ENCODE peak calls at places on chromosomes 12 and 14, in seven cellular contexts. G is AG04449, V is heart left ventricle, Y is ascending aorta, Q is kidney epithelial cell, X is epithelial cell of esophagus, N is transverse colon. R is an unnamed sample.

GRCh38 chr14:77026166-77026929 is 2.2 kb downstream of the IRF2BPL start:
- DNase-seq in G (no peak), V (peak), Y (no peak), Q (no peak), X (peak), N (no peak), R (no peak)

GRCh38 chr12:46400406-46400805 is 27.8 kb upstream of the SLC38A2 start:
- DNase-seq in G (no peak), V (no peak), Y (no peak), Q (no peak), X (peak), N (no peak), R (no peak)

GRCh38 chr12:120350576-120351350 is 18.2 kb downstream of the MSI1 start:
- DNase-seq in G (no peak), V (no peak), Y (no peak), Q (no peak), X (no peak), N (no peak), R (no peak)

GRCh38 chr12:48997719-48998496 is 1.3 kb downstream of the DDN start:
- DNase-seq in G (no peak), V (no peak), Y (no peak), Q (no peak), X (no peak), N (peak), R (no peak)

GRCh38 chr14:46818147-46818546 is 166.6 kb upstream of the RPL10L start:
- DNase-seq in G (no peak), V (no peak), Y (no peak), Q (no peak), X (no peak), N (no peak), R (no peak)

GRCh38 chr12:9365296-9365695 is 157.1 kb upstream of the PZP start:
- DNase-seq in G (no peak), V (no peak), Y (no peak), Q (peak), X (no peak), N (no peak), R (no peak)

GRCh38 chr12:29710104-29710503 is 73.6 kb downstream of the TMTC1 start:
- DNase-seq in G (no peak), V (peak), Y (no peak), Q (no peak), X (peak), N (no peak), R (no peak)

GRCh38 chr14:102255401-102256190 is 49.4 kb downstream of the MOK start:
- DNase-seq in G (no peak), V (no peak), Y (no peak), Q (no peak), X (peak), N (no peak), R (no peak)

GRCh38 chr12:121794532-121795028 is 1.1 kb upstream of the RHOF start:
- DNase-seq in G (no peak), V (peak), Y (no peak), Q (no peak), X (no peak), N (peak), R (no peak)

GRCh38 chr14:72788972-72789728 is 104.8 kb downstream of the DPF3 start:
- DNase-seq in G (no peak), V (no peak), Y (no peak), Q (no peak), X (no peak), N (no peak), R (no peak)

GRCh38 chr12:117968084-117968789 is 553 bp downstream of the KSR2 start:
- DNase-seq in G (no peak), V (no peak), Y (no peak), Q (no peak), X (no peak), N (no peak), R (no peak)

GRCh38 chr12:96617178-96617577 is 127.8 kb downstream of the CFAP54 start:
- DNase-seq in G (no peak), V (no peak), Y (no peak), Q (no peak), X (no peak), N (no peak), R (no peak)

GRCh38 chr12:85457026-85457425 is 177.0 kb downstream of the ALX1 start:
- DNase-seq in G (no peak), V (no peak), Y (no peak), Q (no peak), X (peak), N (no peak), R (no peak)

GRCh38 chr14:103818870-103819269 is 28.5 kb downstream of the PPP1R13B start:
- DNase-seq in G (no peak), V (no peak), Y (no peak), Q (no peak), X (no peak), N (no peak), R (no peak)

GRCh38 chr12:24848941-24849477 is 99.9 kb downstream of the BCAT1 start:
- DNase-seq in G (no peak), V (no peak), Y (no peak), Q (no peak), X (peak), N (no peak), R (no peak)

GRCh38 chr14:71169028-71169427 is 261.8 kb downstream of the PCNX1 start:
- DNase-seq in G (no peak), V (no peak), Y (no peak), Q (no peak), X (no peak), N (no peak), R (no peak)

GRCh38 chr14:71628433-71628832 is 303.8 kb upstream of the RGS6 start:
- DNase-seq in G (no peak), V (no peak), Y (no peak), Q (no peak), X (no peak), N (no peak), R (no peak)

GRCh38 chr14:105168496-105168978 is at the start of gene JAG2:
- DNase-seq in G (no peak), V (peak), Y (no peak), Q (no peak), X (peak), N (peak), R (no peak)

GRCh38 chr14:90828642-90829487 is 12.6 kb upstream of the TTC7B start:
- DNase-seq in G (no peak), V (no peak), Y (no peak), Q (no peak), X (no peak), N (peak), R (no peak)

GRCh38 chr12:56565510-56566101 is 44.0 kb downstream of the RBMS2 start:
- DNase-seq in G (peak), V (peak), Y (peak), Q (peak), X (peak), N (peak), R (peak)

GRCh38 chr12:65536876-65537661 is 258.6 kb downstream of the MSRB3 start:
- DNase-seq in G (peak), V (peak), Y (peak), Q (peak), X (peak), N (peak), R (peak)

GRCh38 chr12:106245767-106246166 is 2.1 kb downstream of the CKAP4 start:
- DNase-seq in G (no peak), V (peak), Y (no peak), Q (no peak), X (peak), N (peak), R (no peak)

GRCh38 chr12:46268349-46268616 is 560 bp downstream of the SLC38A1 start:
- DNase-seq in G (no peak), V (no peak), Y (no peak), Q (no peak), X (peak), N (no peak), R (no peak)

GRCh38 chr14:68473794-68474193 is 319.1 kb downstream of the ZFP36L1 start:
- DNase-seq in G (no peak), V (no peak), Y (no peak), Q (no peak), X (peak), N (no peak), R (no peak)

GRCh38 chr12:94231718-94232117 is 83.3 kb downstream of the PLXNC1 start:
- DNase-seq in G (no peak), V (no peak), Y (no peak), Q (no peak), X (no peak), N (no peak), R (no peak)

GRCh38 chr14:80415636-80416035 is 204.3 kb upstream of the DIO2 start:
- DNase-seq in G (no peak), V (no peak), Y (no peak), Q (no peak), X (no peak), N (no peak), R (no peak)

GRCh38 chr12:92034858-92035401 is 110.7 kb downstream of the BTG1 start:
- DNase-seq in G (no peak), V (peak), Y (no peak), Q (peak), X (peak), N (peak), R (no peak)

GRCh38 chr14:41606249-41607118 is at the start of gene LRFN5:
- DNase-seq in G (no peak), V (peak), Y (no peak), Q (no peak), X (peak), N (no peak), R (no peak)

DNA sequence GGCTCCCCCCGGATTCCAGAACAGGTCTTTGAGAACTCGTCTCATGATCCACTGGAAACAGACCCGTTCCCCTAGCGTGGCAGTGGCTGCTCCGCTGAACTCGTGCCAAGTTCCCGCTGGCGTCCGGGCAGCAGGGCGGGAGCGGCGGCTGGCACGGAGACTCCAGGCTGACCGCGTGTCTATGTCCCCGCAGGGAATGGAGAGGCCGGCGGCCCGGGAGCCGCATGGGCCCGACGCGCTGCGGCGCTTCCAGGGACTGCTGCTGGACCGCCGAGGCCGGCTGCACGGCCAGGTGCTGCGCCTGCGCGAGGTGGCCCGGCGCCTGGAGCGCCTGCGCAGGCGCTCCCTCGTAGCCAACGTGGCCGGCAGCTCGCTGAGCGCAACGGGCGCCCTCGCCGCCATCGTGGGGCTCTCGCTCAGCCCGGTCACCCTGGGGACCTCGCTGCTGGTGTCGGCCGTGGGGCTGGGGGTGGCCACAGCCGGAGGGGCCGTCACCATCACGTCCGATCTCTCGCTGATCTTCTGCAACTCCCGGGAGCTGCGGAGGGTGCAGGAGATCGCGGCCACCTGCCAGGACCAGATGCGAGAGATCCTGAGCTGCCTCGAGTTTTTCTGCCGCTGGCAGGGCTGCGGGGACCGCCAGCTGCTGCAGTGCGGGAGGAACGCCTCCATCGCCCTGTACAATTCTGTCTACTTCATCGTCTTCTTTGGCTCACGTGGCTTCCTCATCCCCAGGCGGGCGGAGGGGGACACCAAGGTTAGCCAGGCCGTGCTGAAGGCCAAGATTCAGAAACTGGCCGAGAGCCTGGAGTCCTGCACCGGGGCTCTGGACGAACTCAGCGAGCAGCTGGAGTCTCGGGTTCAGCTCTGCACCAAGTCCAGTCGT is 1.5 kb downstream of the APOLD1 start:
- DNase-seq in G (no peak), V (peak), Y (peak), Q (peak), X (peak), N (peak), R (peak)
- H3K4me3 ChIP-seq in G (peak), V (peak), Y (peak), Q (peak), X (peak), N (peak), R (peak)

GRCh38 chr12:69054343-69055056 is 121.5 kb upstream of the CPM start:
- DNase-seq in G (no peak), V (no peak), Y (no peak), Q (no peak), X (no peak), N (no peak), R (no peak)
- TF ChIP-seq CTCF in G (no peak), V (no peak), Y (no peak), Q (no peak), X (no peak), N (no peak), R (no peak)

DNA sequence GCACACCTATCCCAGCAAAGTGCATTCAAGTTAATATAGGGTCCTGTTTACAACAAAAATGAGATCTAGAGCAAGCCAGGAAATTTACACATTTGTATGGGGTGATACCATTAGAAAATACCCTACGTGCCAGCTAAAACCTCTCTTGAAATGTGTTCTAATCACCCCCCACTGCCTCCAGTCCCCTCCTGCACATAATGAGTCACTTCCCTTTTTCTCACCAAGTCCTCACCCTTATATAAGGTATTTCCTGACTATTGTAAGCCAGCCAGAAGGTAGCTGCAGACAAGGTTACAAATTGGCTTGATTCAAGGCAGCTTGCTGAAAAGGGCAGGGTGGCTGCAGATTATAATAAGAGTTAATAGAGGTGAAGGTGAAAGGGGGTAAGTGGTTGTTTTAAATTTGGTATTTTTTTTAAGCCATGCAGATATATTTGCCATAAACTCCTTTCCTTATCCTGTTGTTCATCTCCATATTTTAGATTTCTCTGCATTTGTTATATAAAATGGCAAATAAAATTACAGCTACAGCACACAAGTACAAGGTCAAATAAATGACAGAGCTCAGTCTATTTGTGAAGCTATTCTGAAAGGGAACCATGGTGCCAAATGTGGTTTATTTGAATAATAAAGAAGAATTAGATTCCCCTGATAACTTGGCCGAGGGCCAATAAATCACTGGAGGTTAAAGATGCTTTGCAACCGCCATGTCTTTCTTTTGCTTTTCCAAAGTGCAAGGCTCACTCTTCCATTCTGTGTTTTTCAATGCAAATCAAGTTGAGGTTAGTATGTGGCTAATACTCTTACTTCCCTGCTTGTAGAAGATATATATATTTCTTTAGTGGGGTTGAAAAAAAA is 385.9 kb downstream of the EGLN3 start:
- DNase-seq in G (peak), V (no peak), Y (no peak), Q (peak), X (peak), N (no peak), R (peak)
- H3K4me3 ChIP-seq in G (no peak), V (no peak), Y (no peak), Q (no peak), X (no peak), N (no peak), R (no peak)

GRCh38 chr14:22865424-22866215 is 5.9 kb upstream of the LRP10 start:
- DNase-seq in G (no peak), V (no peak), Y (no peak), Q (no peak), X (no peak), N (no peak), R (no peak)
- TF ChIP-seq CTCF in G (peak), V (no peak), Y (no peak), Q (no peak), X (peak), N (no peak), R (peak)

GRCh38 chr14:94884616-94885230 is 114.8 kb upstream of the GSC start:
- DNase-seq in G (no peak), V (no peak), Y (no peak), Q (no peak), X (no peak), N (no peak), R (no peak)
- H3K4me3 ChIP-seq in G (no peak), V (no peak), Y (no peak), Q (no peak), X (no peak), N (no peak), R (no peak)

GRCh38 chr12:88578821-88579518 is 1.3 kb downstream of the KITLG start:
- DNase-seq in G (no peak), V (no peak), Y (no peak), Q (no peak), X (peak), N (peak), R (no peak)
- TF ChIP-seq CTCF in G (peak), V (peak), Y (peak), Q (peak), X (peak), N (peak), R (peak)

R was measured in retinal pigment epithelial cell.